ENCODE peak calls at places on chromosomes 12 and 14, in nine cellular contexts. One of them, this sample, is unnamed.

GRCh38 chr14:104035300-104035699 is 50.2 kb upstream of the ASPG start:
- DNase-seq in cerebellum: no peak
- DNase-seq in GM23248: no peak
- DNase-seq in endodermal cell: no peak
- DNase-seq in RPMI8226: no peak
- DNase-seq in activated T-cell treated with anti-CD3 and anti-CD28 coated beads for 24 hours: no peak
- DNase-seq in ureter: no peak
- DNase-seq in pancreas: no peak
- DNase-seq in HEK293T: no peak
- DNase-seq in this sample: no peak

GRCh38 chr12:79763748-79764452 is 73.1 kb upstream of the PAWR start:
- DNase-seq in HEK293T: no peak
- DNase-seq in ureter: no peak
- DNase-seq in cerebellum: no peak
- DNase-seq in activated T-cell treated with anti-CD3 and anti-CD28 coated beads for 24 hours: no peak
- DNase-seq in pancreas: no peak
- DNase-seq in RPMI8226: no peak
- DNase-seq in GM23248: no peak
- DNase-seq in endodermal cell: no peak
- DNase-seq in this sample: no peak

GRCh38 chr12:65010437-65010836 is 110.7 kb downstream of the WIF1 start:
- DNase-seq in cerebellum: no peak
- DNase-seq in pancreas: no peak
- DNase-seq in endodermal cell: no peak
- DNase-seq in GM23248: no peak
- DNase-seq in ureter: no peak
- DNase-seq in HEK293T: no peak
- DNase-seq in RPMI8226: no peak
- DNase-seq in activated T-cell treated with anti-CD3 and anti-CD28 coated beads for 24 hours: no peak
- DNase-seq in this sample: no peak

GRCh38 chr14:100749967-100750597 is 23.4 kb downstream of the DLK1 start:
- DNase-seq in activated T-cell treated with anti-CD3 and anti-CD28 coated beads for 24 hours: no peak
- DNase-seq in pancreas: no peak
- DNase-seq in cerebellum: no peak
- DNase-seq in GM23248: no peak
- DNase-seq in RPMI8226: no peak
- DNase-seq in ureter: no peak
- DNase-seq in endodermal cell: peak; percentile 8
- DNase-seq in HEK293T: no peak
- DNase-seq in this sample: no peak

GRCh38 chr14:95784137-95784536 is 70.2 kb upstream of the TCL1A start:
- DNase-seq in pancreas: peak; percentile 18
- DNase-seq in RPMI8226: peak; percentile 25
- DNase-seq in activated T-cell treated with anti-CD3 and anti-CD28 coated beads for 24 hours: no peak
- DNase-seq in ureter: no peak
- DNase-seq in HEK293T: peak; percentile 34
- DNase-seq in endodermal cell: peak; percentile 70
- DNase-seq in cerebellum: no peak
- DNase-seq in GM23248: peak; percentile 60
- DNase-seq in this sample: no peak

GRCh38 chr14:59221558-59221957 is 33.1 kb downstream of the DAAM1 start:
- DNase-seq in activated T-cell treated with anti-CD3 and anti-CD28 coated beads for 24 hours: no peak
- DNase-seq in pancreas: no peak
- DNase-seq in RPMI8226: no peak
- DNase-seq in endodermal cell: no peak
- DNase-seq in ureter: no peak
- DNase-seq in cerebellum: no peak
- DNase-seq in HEK293T: no peak
- DNase-seq in GM23248: peak; percentile 44
- DNase-seq in this sample: no peak

GRCh38 chr14:54737132-54737711 is 165.4 kb downstream of the GCH1 start:
- DNase-seq in endodermal cell: no peak
- DNase-seq in activated T-cell treated with anti-CD3 and anti-CD28 coated beads for 24 hours: no peak
- DNase-seq in cerebellum: no peak
- DNase-seq in HEK293T: no peak
- DNase-seq in GM23248: peak; percentile 73
- DNase-seq in RPMI8226: no peak
- DNase-seq in ureter: no peak
- DNase-seq in pancreas: no peak
- DNase-seq in this sample: no peak

GRCh38 chr12:40248585-40249297 is 23.9 kb downstream of the LRRK2 start:
- DNase-seq in activated T-cell treated with anti-CD3 and anti-CD28 coated beads for 24 hours: no peak
- DNase-seq in pancreas: no peak
- DNase-seq in cerebellum: no peak
- DNase-seq in ureter: no peak
- DNase-seq in endodermal cell: no peak
- DNase-seq in HEK293T: no peak
- DNase-seq in GM23248: peak; percentile 38
- DNase-seq in RPMI8226: no peak
- DNase-seq in this sample: no peak

GRCh38 chr12:57089259-57090245 is 638 bp downstream of the NAB2 start:
- DNase-seq in cerebellum: peak; percentile 65
- DNase-seq in activated T-cell treated with anti-CD3 and anti-CD28 coated beads for 24 hours: no peak
- DNase-seq in pancreas: peak; percentile 68
- DNase-seq in ureter: peak; percentile 85
- DNase-seq in RPMI8226: no peak
- DNase-seq in endodermal cell: peak; percentile 80
- DNase-seq in GM23248: peak; percentile 73
- DNase-seq in HEK293T: no peak
- DNase-seq in this sample: peak; percentile 54

GRCh38 chr14:72801381-72801812 is 92.5 kb downstream of the DPF3 start:
- DNase-seq in HEK293T: no peak
- DNase-seq in GM23248: peak; percentile 95
- DNase-seq in pancreas: no peak
- DNase-seq in activated T-cell treated with anti-CD3 and anti-CD28 coated beads for 24 hours: no peak
- DNase-seq in RPMI8226: no peak
- DNase-seq in ureter: no peak
- DNase-seq in cerebellum: peak; percentile 69
- DNase-seq in endodermal cell: no peak
- DNase-seq in this sample: no peak

GRCh38 chr14:102891556-102891955 is 30.9 kb upstream of the AMN start:
- DNase-seq in pancreas: no peak
- DNase-seq in cerebellum: no peak
- DNase-seq in RPMI8226: no peak
- DNase-seq in endodermal cell: no peak
- DNase-seq in ureter: no peak
- DNase-seq in HEK293T: no peak
- DNase-seq in activated T-cell treated with anti-CD3 and anti-CD28 coated beads for 24 hours: no peak
- DNase-seq in GM23248: peak; percentile 84
- DNase-seq in this sample: no peak

GRCh38 chr12:132506730-132507538 is 17.0 kb downstream of the FBRSL1 start:
- DNase-seq in endodermal cell: peak; percentile 79
- DNase-seq in ureter: peak; percentile 76
- DNase-seq in activated T-cell treated with anti-CD3 and anti-CD28 coated beads for 24 hours: peak; percentile 57
- DNase-seq in cerebellum: peak; percentile 72
- DNase-seq in GM23248: peak; percentile 79
- DNase-seq in pancreas: peak; percentile 83
- DNase-seq in HEK293T: peak; percentile 38
- DNase-seq in RPMI8226: no peak
- DNase-seq in this sample: peak; percentile 68

GRCh38 chr14:102538598-102539543 is 29.3 kb upstream of the ANKRD9 start:
- DNase-seq in ureter: no peak
- DNase-seq in RPMI8226: no peak
- DNase-seq in endodermal cell: no peak
- DNase-seq in cerebellum: no peak
- DNase-seq in pancreas: no peak
- DNase-seq in activated T-cell treated with anti-CD3 and anti-CD28 coated beads for 24 hours: no peak
- DNase-seq in HEK293T: no peak
- DNase-seq in GM23248: no peak
- DNase-seq in this sample: no peak

GRCh38 chr14:34098045-34098984 is 147.4 kb upstream of the EGLN3 start:
- DNase-seq in RPMI8226: peak; percentile 28
- DNase-seq in HEK293T: peak; percentile 41
- DNase-seq in cerebellum: peak; percentile 24
- DNase-seq in endodermal cell: peak; percentile 77
- DNase-seq in ureter: peak; percentile 54
- DNase-seq in activated T-cell treated with anti-CD3 and anti-CD28 coated beads for 24 hours: no peak
- DNase-seq in GM23248: peak; percentile 63
- DNase-seq in pancreas: no peak
- DNase-seq in this sample: peak; percentile 53

GRCh38 chr12:6959376-6960290 is 8.5 kb downstream of the PTPN6 start:
- DNase-seq in cerebellum: no peak
- DNase-seq in HEK293T: no peak
- DNase-seq in activated T-cell treated with anti-CD3 and anti-CD28 coated beads for 24 hours: no peak
- DNase-seq in RPMI8226: no peak
- DNase-seq in endodermal cell: no peak
- DNase-seq in pancreas: peak; percentile 18
- DNase-seq in GM23248: no peak
- DNase-seq in ureter: no peak
- DNase-seq in this sample: no peak

GRCh38 chr14:96082420-96083300 is 43.5 kb downstream of the C14orf132 start:
- DNase-seq in endodermal cell: no peak
- DNase-seq in GM23248: no peak
- DNase-seq in activated T-cell treated with anti-CD3 and anti-CD28 coated beads for 24 hours: no peak
- DNase-seq in pancreas: no peak
- DNase-seq in HEK293T: no peak
- DNase-seq in RPMI8226: no peak
- DNase-seq in cerebellum: peak; percentile 64
- DNase-seq in ureter: no peak
- DNase-seq in this sample: peak; percentile 71

GRCh38 chr12:32448581-32448980 is 49.2 kb downstream of the FGD4 start:
- DNase-seq in ureter: no peak
- DNase-seq in HEK293T: no peak
- DNase-seq in pancreas: no peak
- DNase-seq in RPMI8226: no peak
- DNase-seq in endodermal cell: peak; percentile 22
- DNase-seq in activated T-cell treated with anti-CD3 and anti-CD28 coated beads for 24 hours: no peak
- DNase-seq in cerebellum: no peak
- DNase-seq in GM23248: peak; percentile 28
- DNase-seq in this sample: no peak

GRCh38 chr12:49873361-49873934 is 30.3 kb downstream of the FAIM2 start:
- DNase-seq in ureter: no peak
- DNase-seq in HEK293T: no peak
- DNase-seq in RPMI8226: peak; percentile 50
- DNase-seq in endodermal cell: peak; percentile 29
- DNase-seq in activated T-cell treated with anti-CD3 and anti-CD28 coated beads for 24 hours: no peak
- DNase-seq in cerebellum: no peak
- DNase-seq in pancreas: no peak
- DNase-seq in GM23248: peak; percentile 60
- DNase-seq in this sample: no peak

GRCh38 chr14:102878174-102878969 is 44.1 kb upstream of the AMN start:
- DNase-seq in endodermal cell: peak; percentile 64
- DNase-seq in cerebellum: no peak
- DNase-seq in pancreas: no peak
- DNase-seq in ureter: no peak
- DNase-seq in activated T-cell treated with anti-CD3 and anti-CD28 coated beads for 24 hours: no peak
- DNase-seq in GM23248: no peak
- DNase-seq in RPMI8226: no peak
- DNase-seq in HEK293T: no peak
- DNase-seq in this sample: no peak

GRCh38 chr14:103372552-103373304 is 12.5 kb upstream of the MARK3 start:
- DNase-seq in cerebellum: no peak
- DNase-seq in ureter: no peak
- DNase-seq in GM23248: peak; percentile 99
- DNase-seq in endodermal cell: no peak
- DNase-seq in pancreas: no peak
- DNase-seq in HEK293T: no peak
- DNase-seq in RPMI8226: no peak
- DNase-seq in activated T-cell treated with anti-CD3 and anti-CD28 coated beads for 24 hours: no peak
- DNase-seq in this sample: no peak

GRCh38 chr12:70154960-70155589 is 88.2 kb upstream of the CNOT2 start:
- DNase-seq in endodermal cell: no peak
- DNase-seq in RPMI8226: peak; percentile 12
- DNase-seq in activated T-cell treated with anti-CD3 and anti-CD28 coated beads for 24 hours: no peak
- DNase-seq in HEK293T: no peak
- DNase-seq in ureter: no peak
- DNase-seq in GM23248: no peak
- DNase-seq in pancreas: no peak
- DNase-seq in cerebellum: no peak
- DNase-seq in this sample: no peak

GRCh38 chr14:105685003-105685402 is 158.6 kb downstream of the TMEM121 start:
- DNase-seq in GM23248: no peak
- DNase-seq in HEK293T: no peak
- DNase-seq in ureter: no peak
- DNase-seq in activated T-cell treated with anti-CD3 and anti-CD28 coated beads for 24 hours: no peak
- DNase-seq in endodermal cell: peak; percentile 1
- DNase-seq in RPMI8226: no peak
- DNase-seq in pancreas: peak; percentile 6
- DNase-seq in cerebellum: no peak
- DNase-seq in this sample: no peak

GRCh38 chr12:82754856-82755255 is 68.2 kb downstream of the TMTC2 start:
- DNase-seq in cerebellum: no peak
- DNase-seq in activated T-cell treated with anti-CD3 and anti-CD28 coated beads for 24 hours: no peak
- DNase-seq in HEK293T: no peak
- DNase-seq in GM23248: no peak
- DNase-seq in pancreas: no peak
- DNase-seq in endodermal cell: no peak
- DNase-seq in ureter: no peak
- DNase-seq in RPMI8226: no peak
- DNase-seq in this sample: peak; percentile 16

GRCh38 chr12:47808049-47808448 is 11.7 kb downstream of the HDAC7 start:
- DNase-seq in endodermal cell: no peak
- DNase-seq in ureter: no peak
- DNase-seq in activated T-cell treated with anti-CD3 and anti-CD28 coated beads for 24 hours: peak; percentile 74
- DNase-seq in pancreas: peak; percentile 44
- DNase-seq in RPMI8226: peak; percentile 94
- DNase-seq in cerebellum: no peak
- DNase-seq in GM23248: peak; percentile 59
- DNase-seq in HEK293T: no peak
- DNase-seq in this sample: no peak

GRCh38 chr12:95532851-95533250 is 18.4 kb downstream of the USP44 start:
- DNase-seq in ureter: no peak
- DNase-seq in GM23248: peak; percentile 81
- DNase-seq in endodermal cell: no peak
- DNase-seq in HEK293T: no peak
- DNase-seq in cerebellum: no peak
- DNase-seq in pancreas: no peak
- DNase-seq in activated T-cell treated with anti-CD3 and anti-CD28 coated beads for 24 hours: no peak
- DNase-seq in RPMI8226: no peak
- DNase-seq in this sample: no peak

GRCh38 chr14:91890291-91890749 is 23.0 kb upstream of the TC2N start:
- DNase-seq in RPMI8226: no peak
- DNase-seq in endodermal cell: no peak
- DNase-seq in HEK293T: no peak
- DNase-seq in ureter: no peak
- DNase-seq in GM23248: no peak
- DNase-seq in activated T-cell treated with anti-CD3 and anti-CD28 coated beads for 24 hours: no peak
- DNase-seq in pancreas: no peak
- DNase-seq in cerebellum: no peak
- DNase-seq in this sample: no peak

GRCh38 chr12:108173892-108174291 is 44.8 kb downstream of the WSCD2 start:
- DNase-seq in cerebellum: no peak
- DNase-seq in RPMI8226: no peak
- DNase-seq in HEK293T: no peak
- DNase-seq in GM23248: no peak
- DNase-seq in ureter: no peak
- DNase-seq in activated T-cell treated with anti-CD3 and anti-CD28 coated beads for 24 hours: no peak
- DNase-seq in pancreas: no peak
- DNase-seq in endodermal cell: no peak
- DNase-seq in this sample: no peak

GRCh38 chr12:19967001-19967400 is 401.3 kb upstream of the PDE3A start:
- DNase-seq in ureter: no peak
- DNase-seq in cerebellum: no peak
- DNase-seq in RPMI8226: no peak
- DNase-seq in HEK293T: no peak
- DNase-seq in GM23248: peak; percentile 19
- DNase-seq in endodermal cell: no peak
- DNase-seq in activated T-cell treated with anti-CD3 and anti-CD28 coated beads for 24 hours: no peak
- DNase-seq in pancreas: no peak
- DNase-seq in this sample: no peak

GRCh38 chr12:124481772-124482566 is 85.4 kb downstream of the NCOR2 start:
- DNase-seq in ureter: no peak
- DNase-seq in activated T-cell treated with anti-CD3 and anti-CD28 coated beads for 24 hours: no peak
- DNase-seq in HEK293T: no peak
- DNase-seq in RPMI8226: no peak
- DNase-seq in cerebellum: no peak
- DNase-seq in endodermal cell: no peak
- DNase-seq in pancreas: no peak
- DNase-seq in GM23248: no peak
- DNase-seq in this sample: no peak

GRCh38 chr12:14260011-14260993 is 105.2 kb upstream of the ATF7IP start:
- DNase-seq in endodermal cell: peak; percentile 98
- DNase-seq in cerebellum: peak; percentile 83
- DNase-seq in ureter: peak; percentile 93
- DNase-seq in activated T-cell treated with anti-CD3 and anti-CD28 coated beads for 24 hours: no peak
- DNase-seq in GM23248: peak; percentile 94
- DNase-seq in pancreas: peak; percentile 92
- DNase-seq in HEK293T: no peak
- DNase-seq in RPMI8226: no peak
- DNase-seq in this sample: peak; percentile 84

GRCh38 chr12:61758661-61759060 is 501.5 kb upstream of the USP15 start:
- DNase-seq in RPMI8226: no peak
- DNase-seq in cerebellum: no peak
- DNase-seq in endodermal cell: no peak
- DNase-seq in activated T-cell treated with anti-CD3 and anti-CD28 coated beads for 24 hours: no peak
- DNase-seq in pancreas: no peak
- DNase-seq in GM23248: peak; percentile 32
- DNase-seq in HEK293T: no peak
- DNase-seq in ureter: no peak
- DNase-seq in this sample: no peak

This sample was measured in cerebellar cortex.